ENCODE peak calls at places on chromosome 11, in ten cellular contexts. S, M, B, U, Y, K, W, P, F and A are unnamed samples.

GRCh38 chr11:18710545-18710944 is 12.0 kb downstream of the TMEM86A start:
- DNase-seq in U (no peak), S (no peak), M (no peak), F (no peak), Y (no peak), P (no peak), B (no peak), W (no peak), K (no peak), A (no peak)

GRCh38 chr11:30786392-30787120 is 200.4 kb upstream of the MPPED2 start:
- DNase-seq in P (no peak), B (no peak), S (no peak), F (peak; percentile 54), W (no peak), M (no peak), Y (no peak), U (no peak), K (no peak), A (no peak)

GRCh38 chr11:61193596-61193995 is 9.7 kb upstream of the PGA3 start:
- DNase-seq in Y (peak; percentile 17), F (no peak), S (no peak), W (peak; percentile 18), B (no peak), K (no peak), M (no peak), U (no peak), P (no peak), A (no peak)

GRCh38 chr11:60993611-60994010 is 22.1 kb downstream of the CD6 start:
- DNase-seq in U (no peak), P (no peak), S (no peak), F (no peak), Y (no peak), W (no peak), M (no peak), B (no peak), K (no peak), A (no peak)

GRCh38 chr11:20192151-20192550 is 31.9 kb upstream of the DBX1 start:
- DNase-seq in K (no peak), U (no peak), W (no peak), B (no peak), S (no peak), F (no peak), P (no peak), M (no peak), Y (no peak), A (no peak)

GRCh38 chr11:36431429-36432092 is 78.5 kb downstream of the TRAF6 start:
- DNase-seq in W (no peak), F (peak; percentile 65), S (peak; percentile 94), P (no peak), K (peak; percentile 96), B (peak; percentile 94), U (no peak), M (peak; percentile 78), Y (peak; percentile 87), A (no peak)

GRCh38 chr11:95829580-95830259 is 39.4 kb downstream of the CEP57 start:
- DNase-seq in S (peak; percentile 61), M (no peak), U (no peak), P (no peak), Y (no peak), F (no peak), K (no peak), W (no peak), B (no peak), A (no peak)

GRCh38 chr11:1341928-1342524 is 32.6 kb upstream of the TOLLIP start:
- DNase-seq in F (no peak), W (no peak), M (no peak), Y (no peak), U (no peak), P (no peak), B (peak; percentile 75), S (peak; percentile 11), K (peak; percentile 29), A (no peak)

GRCh38 chr11:124769804-124770774 is 8.0 kb upstream of the ESAM start:
- DNase-seq in P (no peak), B (no peak), F (peak; percentile 16), W (no peak), Y (no peak), S (peak; percentile 83), M (no peak), U (no peak), K (peak; percentile 85), A (no peak)

GRCh38 chr11:89491141-89491690 is at the start of gene NOX4:
- DNase-seq in B (peak; percentile 32), U (peak; percentile 31), W (no peak), M (peak; percentile 73), S (peak; percentile 35), P (peak; percentile 74), Y (peak; percentile 54), K (peak; percentile 63), F (peak; percentile 65), A (peak; percentile 77)

GRCh38 chr11:2701230-2701629 is 1.4 kb upstream of the KCNQ1OT1 start:
- DNase-seq in W (no peak), Y (peak; percentile 15), S (no peak), P (no peak), F (no peak), U (no peak), K (no peak), M (no peak), B (no peak), A (peak; percentile 66)

GRCh38 chr11:31687861-31688260 is 123.3 kb downstream of the PAX6 start:
- DNase-seq in Y (no peak), W (no peak), K (no peak), B (no peak), S (no peak), P (no peak), M (no peak), F (no peak), U (no peak), A (no peak)

GRCh38 chr11:85307381-85307780 is 319.8 kb downstream of the DLG2 start:
- DNase-seq in F (no peak), P (no peak), K (no peak), Y (peak; percentile 22), B (no peak), W (no peak), M (no peak), S (peak; percentile 6), U (no peak), A (no peak)

GRCh38 chr11:101446726-101447125 is 137.1 kb downstream of the TRPC6 start:
- DNase-seq in K (no peak), U (no peak), B (no peak), M (no peak), F (no peak), P (no peak), W (no peak), Y (no peak), S (peak; percentile 33), A (no peak)